ENCODE peak calls at places on chromosomes 6 and 20, in six cellular contexts. W, J, E, C, V and Q are unnamed samples.

GRCh38 chr20:24828992-24829648 is 119.9 kb upstream of the CST7 start:
- DNase-seq in W (no peak), J (no peak), E (no peak), C (no peak), V (no peak), Q (no peak)

GRCh38 chr20:8212286-8212685 is 80.2 kb downstream of the PLCB1 start:
- DNase-seq in W (no peak), J (no peak), E (no peak), C (no peak), V (no peak), Q (no peak)

GRCh38 chr6:150198532-150198931 is 55.7 kb downstream of the PPP1R14C start:
- DNase-seq in W (no peak), J (no peak), E (no peak), C (no peak), V (no peak), Q (no peak)

GRCh38 chr6:2523061-2523460 is 227.7 kb downstream of the MYLK4 start:
- DNase-seq in W (no peak), J (no peak), E (no peak), C (no peak), V (no peak), Q (no peak)

GRCh38 chr20:64260239-64260638 is 4.7 kb downstream of the PCMTD2 start:
- DNase-seq in W (no peak), J (no peak), E (no peak), C (no peak), V (no peak), Q (no peak)

GRCh38 chr20:63032026-63032800 is 25.4 kb upstream of the BHLHE23 start:
- DNase-seq in W (no peak), J (no peak), E (no peak), C (no peak), V (peak; percentile 32), Q (no peak)

GRCh38 chr6:139644821-139645220 is 270.4 kb upstream of the CITED2 start:
- DNase-seq in W (no peak), J (no peak), E (peak; percentile 32), C (no peak), V (no peak), Q (peak; percentile 41)

GRCh38 chr6:18586133-18586532 is 199.0 kb downstream of the RNF144B start:
- DNase-seq in W (no peak), J (no peak), E (no peak), C (no peak), V (no peak), Q (no peak)

GRCh38 chr6:158786645-158787304 is 32.4 kb downstream of the EZR start:
- DNase-seq in W (no peak), J (no peak), E (no peak), C (no peak), V (no peak), Q (no peak)

GRCh38 chr6:118377711-118378414 is 170.2 kb upstream of the PLN start:
- DNase-seq in W (no peak), J (no peak), E (no peak), C (no peak), V (no peak), Q (no peak)

GRCh38 chr6:53979468-53980067 is 131.7 kb upstream of the MLIP start:
- DNase-seq in W (no peak), J (no peak), E (no peak), C (no peak), V (no peak), Q (no peak)

GRCh38 chr6:105825210-105825609 is 260.9 kb upstream of the PRDM1 start:
- DNase-seq in W (no peak), J (no peak), E (no peak), C (no peak), V (no peak), Q (no peak)

GRCh38 chr20:3115190-3116107 is 30.9 kb upstream of the AVP start:
- DNase-seq in W (peak; percentile 24), J (no peak), E (no peak), C (peak; percentile 53), V (no peak), Q (no peak)

GRCh38 chr6:84967965-84968364 is 203.6 kb upstream of the TBX18 start:
- DNase-seq in W (no peak), J (no peak), E (no peak), C (no peak), V (no peak), Q (no peak)

GRCh38 chr6:138297761-138298298 is 79.5 kb upstream of the PBOV1 start:
- DNase-seq in W (no peak), J (no peak), E (no peak), C (peak; percentile 21), V (no peak), Q (no peak)

GRCh38 chr20:25309395-25310267 is 61.7 kb downstream of the PYGB start:
- DNase-seq in W (no peak), J (no peak), E (no peak), C (no peak), V (no peak), Q (no peak)

GRCh38 chr20:49871391-49871948 is 43.9 kb downstream of the SPATA2 start:
- DNase-seq in W (no peak), J (no peak), E (no peak), C (peak; percentile 10), V (no peak), Q (no peak)

GRCh38 chr6:54618597-54618996 is 228.0 kb upstream of the FAM83B start:
- DNase-seq in W (no peak), J (no peak), E (no peak), C (no peak), V (no peak), Q (no peak)